ENCODE peak calls at places on chromosomes 12 and 14, in eight cellular contexts. One of them, this sample, is unnamed.
A peak's percentile ranks its signal among the peaks of the same experiment; 100 is the strongest.

GRCh38 chr14:68392393-68393085 is 400.3 kb downstream of the ZFP36L1 start:
- DNase-seq in CD8-positive, alpha-beta memory T cell: no peak
- DNase-seq in brain microvascular endothelial cell: no peak
- DNase-seq in ovary: peak; percentile 65
- DNase-seq in vagina: no peak
- DNase-seq in aorta: peak; percentile 87
- DNase-seq in Peyer's patch: no peak
- DNase-seq in IMR-90: no peak
- DNase-seq in this sample: no peak

GRCh38 chr14:80390911-80391310 is 179.6 kb upstream of the DIO2 start:
- DNase-seq in CD8-positive, alpha-beta memory T cell: no peak
- DNase-seq in brain microvascular endothelial cell: peak; percentile 74
- DNase-seq in ovary: no peak
- DNase-seq in vagina: no peak
- DNase-seq in aorta: no peak
- DNase-seq in Peyer's patch: no peak
- DNase-seq in IMR-90: peak; percentile 51
- DNase-seq in this sample: peak; percentile 12

GRCh38 chr14:89911018-89911919 is 43.3 kb downstream of the EFCAB11 start:
- DNase-seq in CD8-positive, alpha-beta memory T cell: no peak
- DNase-seq in brain microvascular endothelial cell: peak; percentile 48
- DNase-seq in ovary: no peak
- DNase-seq in vagina: no peak
- DNase-seq in aorta: peak; percentile 59
- DNase-seq in Peyer's patch: peak; percentile 67
- DNase-seq in IMR-90: peak; percentile 75
- DNase-seq in this sample: no peak

GRCh38 chr12:6234906-6235305 is 34.7 kb downstream of the CD9 start:
- DNase-seq in CD8-positive, alpha-beta memory T cell: no peak
- DNase-seq in brain microvascular endothelial cell: no peak
- DNase-seq in ovary: no peak
- DNase-seq in vagina: no peak
- DNase-seq in aorta: peak; percentile 9
- DNase-seq in Peyer's patch: no peak
- DNase-seq in IMR-90: no peak
- DNase-seq in this sample: no peak

GRCh38 chr12:14399871-14400270 is 34.4 kb downstream of the ATF7IP start:
- DNase-seq in CD8-positive, alpha-beta memory T cell: no peak
- DNase-seq in brain microvascular endothelial cell: peak; percentile 39
- DNase-seq in ovary: no peak
- DNase-seq in vagina: no peak
- DNase-seq in aorta: no peak
- DNase-seq in Peyer's patch: no peak
- DNase-seq in IMR-90: peak; percentile 63
- DNase-seq in this sample: no peak

GRCh38 chr12:112826011-112826410 is 34.5 kb downstream of the RPH3A start:
- DNase-seq in CD8-positive, alpha-beta memory T cell: no peak
- DNase-seq in brain microvascular endothelial cell: no peak
- DNase-seq in ovary: no peak
- DNase-seq in vagina: no peak
- DNase-seq in aorta: no peak
- DNase-seq in Peyer's patch: no peak
- DNase-seq in IMR-90: no peak
- DNase-seq in this sample: no peak

GRCh38 chr12:7175493-7175892 is 14.0 kb upstream of the PEX5 start:
- DNase-seq in CD8-positive, alpha-beta memory T cell: no peak
- DNase-seq in brain microvascular endothelial cell: no peak
- DNase-seq in ovary: no peak
- DNase-seq in vagina: no peak
- DNase-seq in aorta: no peak
- DNase-seq in Peyer's patch: no peak
- DNase-seq in IMR-90: peak; percentile 47
- DNase-seq in this sample: no peak

GRCh38 chr14:72284176-72284575 is 351.9 kb downstream of the RGS6 start:
- DNase-seq in CD8-positive, alpha-beta memory T cell: no peak
- DNase-seq in brain microvascular endothelial cell: no peak
- DNase-seq in ovary: no peak
- DNase-seq in vagina: no peak
- DNase-seq in aorta: no peak
- DNase-seq in Peyer's patch: no peak
- DNase-seq in IMR-90: no peak
- DNase-seq in this sample: no peak

GRCh38 chr12:62684586-62685295 is 218.1 kb downstream of the MON2 start:
- DNase-seq in CD8-positive, alpha-beta memory T cell: no peak
- DNase-seq in brain microvascular endothelial cell: no peak
- DNase-seq in ovary: peak; percentile 58
- DNase-seq in vagina: no peak
- DNase-seq in aorta: peak; percentile 70
- DNase-seq in Peyer's patch: no peak
- DNase-seq in IMR-90: no peak
- DNase-seq in this sample: peak; percentile 32

GRCh38 chr12:65276923-65277322 is 1.6 kb upstream of the MSRB3 start:
- DNase-seq in CD8-positive, alpha-beta memory T cell: no peak
- DNase-seq in brain microvascular endothelial cell: no peak
- DNase-seq in ovary: no peak
- DNase-seq in vagina: no peak
- DNase-seq in aorta: no peak
- DNase-seq in Peyer's patch: no peak
- DNase-seq in IMR-90: no peak
- DNase-seq in this sample: no peak

GRCh38 chr12:131049002-131049401 is 95.3 kb downstream of the ADGRD1 start:
- DNase-seq in CD8-positive, alpha-beta memory T cell: no peak
- DNase-seq in brain microvascular endothelial cell: no peak
- DNase-seq in ovary: no peak
- DNase-seq in vagina: no peak
- DNase-seq in aorta: no peak
- DNase-seq in Peyer's patch: peak; percentile 18
- DNase-seq in IMR-90: no peak
- DNase-seq in this sample: peak; percentile 20

GRCh38 chr14:73452341-73453191 is 5.8 kb downstream of the NUMB start:
- DNase-seq in CD8-positive, alpha-beta memory T cell: no peak
- DNase-seq in brain microvascular endothelial cell: peak; percentile 83
- DNase-seq in ovary: no peak
- DNase-seq in vagina: no peak
- DNase-seq in aorta: no peak
- DNase-seq in Peyer's patch: no peak
- DNase-seq in IMR-90: peak; percentile 97
- DNase-seq in this sample: no peak

GRCh38 chr14:49970474-49971147 is 77.7 kb downstream of the ARF6 start:
- DNase-seq in CD8-positive, alpha-beta memory T cell: no peak
- DNase-seq in brain microvascular endothelial cell: peak; percentile 45
- DNase-seq in ovary: no peak
- DNase-seq in vagina: no peak
- DNase-seq in aorta: no peak
- DNase-seq in Peyer's patch: no peak
- DNase-seq in IMR-90: peak; percentile 49
- DNase-seq in this sample: no peak

GRCh38 chr12:118436002-118436724 is 59.8 kb downstream of the SUDS3 start:
- DNase-seq in CD8-positive, alpha-beta memory T cell: no peak
- DNase-seq in brain microvascular endothelial cell: peak; percentile 2
- DNase-seq in ovary: no peak
- DNase-seq in vagina: no peak
- DNase-seq in aorta: no peak
- DNase-seq in Peyer's patch: no peak
- DNase-seq in IMR-90: no peak
- DNase-seq in this sample: peak; percentile 52

GRCh38 chr12:16603916-16604575 is 1.9 kb downstream of the LMO3 start:
- DNase-seq in CD8-positive, alpha-beta memory T cell: no peak
- DNase-seq in brain microvascular endothelial cell: no peak
- DNase-seq in ovary: no peak
- DNase-seq in vagina: no peak
- DNase-seq in aorta: no peak
- DNase-seq in Peyer's patch: no peak
- DNase-seq in IMR-90: no peak
- DNase-seq in this sample: peak; percentile 22

GRCh38 chr12:111121840-111122239 is 201.5 kb upstream of the MYL2 start:
- DNase-seq in CD8-positive, alpha-beta memory T cell: no peak
- DNase-seq in brain microvascular endothelial cell: no peak
- DNase-seq in ovary: no peak
- DNase-seq in vagina: no peak
- DNase-seq in aorta: no peak
- DNase-seq in Peyer's patch: no peak
- DNase-seq in IMR-90: no peak
- DNase-seq in this sample: no peak

GRCh38 chr14:95025218-95025617 is 132.1 kb downstream of the DICER1 start:
- DNase-seq in CD8-positive, alpha-beta memory T cell: no peak
- DNase-seq in brain microvascular endothelial cell: no peak
- DNase-seq in ovary: no peak
- DNase-seq in vagina: no peak
- DNase-seq in aorta: no peak
- DNase-seq in Peyer's patch: no peak
- DNase-seq in IMR-90: no peak
- DNase-seq in this sample: no peak

GRCh38 chr12:1593232-1594044 is 943 bp downstream of the FBXL14 start:
- DNase-seq in CD8-positive, alpha-beta memory T cell: peak; percentile 77
- DNase-seq in brain microvascular endothelial cell: no peak
- DNase-seq in ovary: peak; percentile 65
- DNase-seq in vagina: no peak
- DNase-seq in aorta: peak; percentile 65
- DNase-seq in Peyer's patch: peak; percentile 84
- DNase-seq in IMR-90: no peak
- DNase-seq in this sample: peak; percentile 75

GRCh38 chr12:13252616-13253015 is 56.1 kb downstream of the EMP1 start:
- DNase-seq in CD8-positive, alpha-beta memory T cell: no peak
- DNase-seq in brain microvascular endothelial cell: no peak
- DNase-seq in ovary: no peak
- DNase-seq in vagina: no peak
- DNase-seq in aorta: no peak
- DNase-seq in Peyer's patch: no peak
- DNase-seq in IMR-90: no peak
- DNase-seq in this sample: no peak
- H3K4me3 ChIP-seq in CD8-positive, alpha-beta memory T cell: no peak overlapping the region
- H3K4me3 ChIP-seq in brain microvascular endothelial cell: no peak overlapping the region
- H3K4me3 ChIP-seq in ovary: no peak overlapping the region
- H3K4me3 ChIP-seq in vagina: no peak overlapping the region
- H3K4me3 ChIP-seq in aorta: no peak overlapping the region
- H3K4me3 ChIP-seq in Peyer's patch: no peak overlapping the region
- H3K4me3 ChIP-seq in IMR-90: no peak overlapping the region
- H3K4me3 ChIP-seq in this sample: no peak overlapping the region

GRCh38 chr12:53975019-53975815 is 463 bp upstream of the HOTAIR start:
- DNase-seq in CD8-positive, alpha-beta memory T cell: no peak
- DNase-seq in brain microvascular endothelial cell: no peak
- DNase-seq in ovary: no peak
- DNase-seq in vagina: no peak
- DNase-seq in aorta: no peak
- DNase-seq in Peyer's patch: no peak
- DNase-seq in IMR-90: no peak
- DNase-seq in this sample: peak; percentile 70
- H3K27me3 ChIP-seq in CD8-positive, alpha-beta memory T cell: peaks cover 96% of the 10 kb centered on the region
- H3K27me3 ChIP-seq in brain microvascular endothelial cell: peaks cover 91% of the 10 kb centered on the region
- H3K27me3 ChIP-seq in ovary: no peaks in the 10 kb centered on the region
- H3K27me3 ChIP-seq in vagina: peaks cover 25% of the 10 kb centered on the region
- H3K27me3 ChIP-seq in aorta: no peaks in the 10 kb centered on the region
- H3K27me3 ChIP-seq in Peyer's patch: no peaks in the 10 kb centered on the region
- H3K27me3 ChIP-seq in IMR-90: peaks cover 97% of the 10 kb centered on the region
- H3K27me3 ChIP-seq in this sample: peaks cover 100% of the 10 kb centered on the region

GRCh38 chr14:23568600-23569310 is 1.2 kb upstream of the AP1G2 start:
- DNase-seq in CD8-positive, alpha-beta memory T cell: no peak
- DNase-seq in brain microvascular endothelial cell: no peak
- DNase-seq in ovary: peak; percentile 53
- DNase-seq in vagina: no peak
- DNase-seq in aorta: peak; percentile 73
- DNase-seq in Peyer's patch: no peak
- DNase-seq in IMR-90: no peak
- DNase-seq in this sample: peak; percentile 81

GRCh38 chr14:23567186-23568020 is at the start of gene AP1G2:
- DNase-seq in CD8-positive, alpha-beta memory T cell: peak; percentile 90
- DNase-seq in brain microvascular endothelial cell: peak; percentile 17
- DNase-seq in ovary: peak; percentile 92
- DNase-seq in vagina: no peak
- DNase-seq in aorta: peak; percentile 92
- DNase-seq in Peyer's patch: peak; percentile 95
- DNase-seq in IMR-90: peak; percentile 28
- DNase-seq in this sample: peak; percentile 98

GRCh38 chr14:23569443-23570151 is 2.0 kb upstream of the AP1G2 start:
- DNase-seq in CD8-positive, alpha-beta memory T cell: no peak
- DNase-seq in brain microvascular endothelial cell: no peak
- DNase-seq in ovary: no peak
- DNase-seq in vagina: no peak
- DNase-seq in aorta: no peak
- DNase-seq in Peyer's patch: no peak
- DNase-seq in IMR-90: no peak
- DNase-seq in this sample: peak; percentile 89

GRCh38 chr14:23566782-23567185 is 807 bp downstream of the AP1G2 start:
- DNase-seq in CD8-positive, alpha-beta memory T cell: no peak
- DNase-seq in brain microvascular endothelial cell: peak; percentile 16
- DNase-seq in ovary: no peak
- DNase-seq in vagina: no peak
- DNase-seq in aorta: no peak
- DNase-seq in Peyer's patch: no peak
- DNase-seq in IMR-90: no peak
- DNase-seq in this sample: no peak

DNA sequence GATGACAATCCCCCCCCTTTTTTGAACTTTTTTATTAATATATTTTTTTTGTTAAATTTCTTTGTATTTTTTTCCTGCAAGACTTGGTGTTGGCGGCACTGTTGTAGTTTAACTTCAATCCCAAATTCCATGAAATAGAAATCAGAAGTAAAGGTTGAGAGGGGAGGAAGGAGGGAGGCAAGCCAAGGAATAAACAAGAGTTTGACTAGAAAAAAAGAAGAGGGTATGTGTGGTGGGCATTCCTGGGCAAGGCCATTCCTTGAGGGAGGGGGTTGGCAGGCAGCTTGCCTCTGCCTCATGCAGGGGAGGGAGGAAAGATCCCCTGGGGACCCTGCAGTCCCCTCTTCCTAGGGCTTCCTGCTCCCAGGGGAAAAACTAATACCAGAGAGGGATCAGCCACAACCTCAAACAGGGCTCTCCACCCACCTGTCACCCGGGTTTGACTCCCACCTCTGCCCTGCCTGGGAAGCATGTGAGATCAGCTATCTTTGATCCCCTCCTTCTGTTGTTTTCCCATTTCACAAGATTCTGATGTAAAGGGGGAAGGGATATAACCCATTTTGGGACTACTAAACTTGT is 519 bp upstream of the AP1G2 start:
- DNase-seq in CD8-positive, alpha-beta memory T cell: no peak
- DNase-seq in brain microvascular endothelial cell: no peak
- DNase-seq in ovary: peak; percentile 33
- DNase-seq in vagina: no peak
- DNase-seq in aorta: no peak
- DNase-seq in Peyer's patch: no peak
- DNase-seq in IMR-90: no peak
- DNase-seq in this sample: no peak
- H3K4me3 ChIP-seq in CD8-positive, alpha-beta memory T cell: peak overlapping the region; percentile 93
- H3K4me3 ChIP-seq in brain microvascular endothelial cell: no peak overlapping the region
- H3K4me3 ChIP-seq in ovary: peak overlapping the region; percentile 73
- H3K4me3 ChIP-seq in vagina: no peak overlapping the region
- H3K4me3 ChIP-seq in aorta: no peak overlapping the region
- H3K4me3 ChIP-seq in Peyer's patch: peak overlapping the region; percentile 71
- H3K4me3 ChIP-seq in IMR-90: peak overlapping the region; percentile 63
- H3K4me3 ChIP-seq in this sample: peak overlapping the region; percentile 73

DNA sequence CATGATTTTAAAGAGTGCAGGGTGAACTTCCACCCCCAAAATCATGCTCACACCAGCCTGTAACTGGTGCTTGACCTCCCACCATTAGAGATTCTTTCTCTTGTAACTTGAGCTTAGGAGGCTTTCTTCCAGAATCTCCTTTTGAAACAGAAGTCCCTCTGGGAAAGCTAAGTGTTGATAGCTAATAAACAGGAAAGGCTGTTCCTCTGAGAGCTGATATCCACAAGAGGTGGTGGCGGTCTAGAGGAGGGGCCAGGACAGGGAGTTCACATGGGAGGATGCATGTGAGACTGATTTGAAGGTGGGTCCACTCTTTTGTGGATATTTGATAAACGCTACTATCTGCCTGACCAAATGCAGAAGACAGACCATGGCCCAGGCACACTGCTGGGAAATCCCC is 10.3 kb upstream of the PRMT8 start:
- DNase-seq in CD8-positive, alpha-beta memory T cell: no peak
- DNase-seq in brain microvascular endothelial cell: no peak
- DNase-seq in ovary: no peak
- DNase-seq in vagina: no peak
- DNase-seq in aorta: no peak
- DNase-seq in Peyer's patch: no peak
- DNase-seq in IMR-90: no peak
- DNase-seq in this sample: no peak
- H3K27me3 ChIP-seq in CD8-positive, alpha-beta memory T cell: no peaks in the 10 kb centered on the region
- H3K27me3 ChIP-seq in brain microvascular endothelial cell: no peaks in the 10 kb centered on the region
- H3K27me3 ChIP-seq in ovary: no peaks in the 10 kb centered on the region
- H3K27me3 ChIP-seq in vagina: no peaks in the 10 kb centered on the region
- H3K27me3 ChIP-seq in aorta: no peaks in the 10 kb centered on the region
- H3K27me3 ChIP-seq in Peyer's patch: no peaks in the 10 kb centered on the region
- H3K27me3 ChIP-seq in IMR-90: no peaks in the 10 kb centered on the region
- H3K27me3 ChIP-seq in this sample: peaks cover 1% of the 10 kb centered on the region